ENCODE peak calls at places on chromosomes 4 and X, in five cellular contexts. N is thyroid gland, B is fibroblast of lung, O is tibial artery, A is ovary. I is an unnamed sample. For H3K4me1, the result is how much of the 10 kb centered on the place peaks cover.

GRCh38 chrX:123720486-123720885 is 12.4 kb downstream of the THOC2 start:
- DNase-seq in N (no peak), O (no peak), B (no peak), A (no peak), I (no peak)

GRCh38 chrX:79557212-79557611 is 190.1 kb upstream of the ITM2A start:
- DNase-seq in B (no peak), O (no peak), A (no peak), N (no peak), I (no peak)

GRCh38 chrX:135477576-135477975 is 42.9 kb upstream of the INTS6L start:
- DNase-seq in O (no peak), A (peak), N (peak), B (peak), I (peak)

GRCh38 chrX:123803331-123803983 is 56.4 kb upstream of the XIAP start:
- DNase-seq in N (no peak), B (peak), A (no peak), O (no peak), I (no peak)

GRCh38 chr4:87270144-87270543 is 49.7 kb upstream of the KLHL8 start:
- DNase-seq in A (no peak), O (no peak), B (peak), N (no peak), I (no peak)

GRCh38 chr4:69800599-69800998 is 40.2 kb upstream of the SULT1B1 start:
- DNase-seq in N (no peak), O (no peak), A (no peak), B (peak), I (no peak)

GRCh38 chrX:31871989-31872388 is 800.1 kb upstream of the FTHL17 start:
- DNase-seq in O (no peak), N (peak), B (peak), A (no peak), I (no peak)

GRCh38 chrX:1072637-1073377 is 139.6 kb downstream of the CRLF2 start:
- DNase-seq in N (no peak), A (no peak), B (no peak), O (peak), I (peak)

GRCh38 chrX:143634373-143634685 is 1.6 kb downstream of the SLITRK4 start:
- DNase-seq in A (no peak), B (no peak), O (no peak), N (peak), I (peak)

GRCh38 chr4:158929939-158930344 is 161.1 kb downstream of the FNIP2 start:
- DNase-seq in N (no peak), B (no peak), A (no peak), O (no peak), I (no peak)

GRCh38 chr4:75584067-75584466 is 28.2 kb downstream of the ODAPH start:
- DNase-seq in O (no peak), N (peak), B (peak), A (no peak), I (no peak)

GRCh38 chr4:25949166-25949748 is 35.2 kb downstream of the SMIM20 start:
- DNase-seq in B (no peak), A (no peak), N (no peak), O (no peak), I (no peak)

GRCh38 chrX:12819231-12819630 is 28.0 kb downstream of the PRPS2 start:
- DNase-seq in N (no peak), B (no peak), A (no peak), O (no peak), I (no peak)

GRCh38 chr4:165293927-165294649 is 33.4 kb upstream of the MSMO1 start:
- DNase-seq in B (no peak), A (no peak), N (no peak), O (no peak), I (no peak)

GRCh38 chr4:3836041-3836801 is 70.0 kb downstream of the ADRA2C start:
- DNase-seq in N (no peak), B (no peak), O (no peak), A (no peak), I (peak)

GRCh38 chrX:66046612-66047235 is 6.8 kb upstream of the VSIG4 start:
- DNase-seq in A (no peak), B (no peak), O (no peak), N (no peak), I (no peak)

GRCh38 chr4:123418486-123418931 is 21.9 kb downstream of the SPRY1 start:
- DNase-seq in O (no peak), N (peak), B (peak), A (no peak), I (no peak)

GRCh38 chr4:52751349-52751911 is at the start of gene ERVMER34-1:
- DNase-seq in B (peak), O (no peak), A (peak), N (peak), I (peak)

GRCh38 chr4:162061214-162061613 is 102.6 kb downstream of the FSTL5 start:
- DNase-seq in N (no peak), B (peak), O (no peak), A (no peak), I (no peak)

GRCh38 chr4:113368056-113368455 is 318.6 kb downstream of the ANK2 start:
- DNase-seq in N (no peak), O (no peak), B (peak), A (no peak), I (no peak)

GRCh38 chr4:1011022-1011694 is at the start of gene FGFRL1:
- DNase-seq in A (peak), B (peak), O (peak), N (peak), I (peak)

GRCh38 chr4:125736057-125736456 is 421.3 kb downstream of the FAT4 start:
- DNase-seq in B (peak), O (no peak), A (no peak), N (no peak), I (no peak)

GRCh38 chr4:165289429-165289785 is 38.1 kb upstream of the MSMO1 start:
- DNase-seq in N (no peak), O (no peak), B (no peak), A (no peak), I (no peak)

GRCh38 chr4:40247350-40247749 is 50.5 kb downstream of the RHOH start:
- DNase-seq in O (no peak), B (no peak), N (no peak), A (no peak), I (no peak)

GRCh38 chr4:97123573-97123972 is 1019.7 kb downstream of the STPG2 start:
- DNase-seq in O (no peak), B (no peak), N (peak), A (no peak), I (no peak)

GRCh38 chrX:55451990-55452824 is at the start of gene MAGEH1:
- DNase-seq in N (peak), B (peak), A (peak), O (peak), I (peak)

GRCh38 chr4:100547541-100548208 is 29.9 kb upstream of the EMCN start:
- DNase-seq in N (no peak), B (no peak), O (no peak), A (no peak), I (no peak)

GRCh38 chr4:52600275-52600674 is 58.8 kb downstream of the USP46 start:
- DNase-seq in N (peak), O (no peak), B (no peak), A (no peak), I (no peak)

GRCh38 chrX:136754641-136755040 is 26.1 kb downstream of the ARHGEF6 start:
- DNase-seq in A (peak), N (no peak), O (peak), B (peak), I (no peak)

GRCh38 chrX:96566856-96567255 is 117.8 kb upstream of the DIAPH2 start:
- DNase-seq in B (no peak), N (no peak), O (no peak), A (no peak), I (no peak)

GRCh38 chr4:2859514-2859913 is 15.9 kb downstream of the ADD1 start:
- DNase-seq in N (no peak), O (no peak), B (no peak), A (no peak), I (no peak)

DNA sequence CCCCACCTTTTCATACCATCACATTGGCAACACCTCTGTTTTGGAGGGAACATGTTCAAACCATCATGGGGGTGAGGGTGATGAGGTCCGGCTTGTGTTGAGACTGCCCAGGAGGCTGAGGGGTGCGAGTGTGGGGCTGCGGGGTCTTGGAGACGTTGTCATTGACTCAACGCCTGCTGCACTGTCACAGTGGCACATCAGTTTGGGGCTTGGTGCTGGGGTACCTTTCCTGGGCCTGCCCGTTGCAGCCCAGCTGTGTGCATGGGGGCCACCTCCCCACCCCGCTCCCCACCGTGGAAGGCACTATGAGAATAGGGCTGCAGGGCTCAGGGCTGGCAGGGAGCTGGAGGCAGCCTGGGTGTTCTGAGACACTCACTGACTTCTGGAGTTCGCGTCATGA is 2.3 kb downstream of the HTRA3 start:
- DNase-seq in B (no peak), N (no peak), O (no peak), A (peak), I (no peak)
- H3K4me1 ChIP-seq in B (under half), N (under half), O (under half), A (under half), I (under half)

GRCh38 chr4:24850669-24851068 is 55.3 kb downstream of the SOD3 start:
- DNase-seq in B (peak), A (no peak), N (no peak), O (peak), I (no peak)
- H3K27ac ChIP-seq in B (peak), A (no peak), N (no peak), O (peak), I (no peak)

GRCh38 chr4:119665718-119666117 is 37.1 kb upstream of the PDE5A start:
- DNase-seq in N (no peak), O (no peak), A (no peak), B (no peak), I (no peak)
- H3K4me1 ChIP-seq in N (under half), O (under half), A (under half), B (under half), I (under half)

GRCh38 chrX:21837056-21837455 is 2.4 kb upstream of the MBTPS2 start:
- DNase-seq in N (no peak), B (no peak), O (no peak), A (no peak), I (no peak)

GRCh38 chrX:21839334-21840198 is at the start of gene MBTPS2:
- DNase-seq in A (peak), N (peak), O (peak), B (peak), I (peak)

GRCh38 chrX:21843179-21843578 is 3.8 kb downstream of the MBTPS2 start:
- DNase-seq in O (no peak), B (no peak), A (no peak), N (no peak), I (no peak)

GRCh38 chrX:21838937-21839333 is 482 bp upstream of the MBTPS2 start:
- DNase-seq in A (no peak), N (no peak), B (peak), O (no peak), I (no peak)

GRCh38 chrX:21840199-21840557 is 761 bp downstream of the MBTPS2 start:
- DNase-seq in O (no peak), A (no peak), B (peak), N (no peak), I (no peak)
- H3K27ac ChIP-seq in O (peak), A (peak), B (peak), N (peak), I (no peak)

DNA sequence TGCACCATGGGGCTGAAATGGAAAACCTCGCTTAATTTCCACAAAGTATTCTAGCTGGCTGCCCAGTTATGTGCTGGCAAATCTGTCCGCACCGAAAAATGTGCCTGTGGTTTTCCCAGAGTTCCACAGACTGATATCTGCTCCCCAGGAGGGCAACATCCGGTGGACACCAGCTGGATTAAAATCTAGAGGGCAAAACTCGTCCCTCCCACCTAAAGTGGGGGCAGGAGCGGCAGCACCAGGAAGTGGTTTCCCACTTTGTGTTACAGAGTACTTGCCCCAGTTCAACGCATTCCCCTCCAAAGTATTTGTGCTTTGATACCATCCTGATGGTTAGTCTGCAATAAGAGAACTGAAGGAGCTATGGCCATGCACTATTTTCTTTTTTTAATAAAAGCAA is 187.6 kb downstream of the TSPAN5 start:
- DNase-seq in O (no peak), A (no peak), B (peak), N (no peak), I (no peak)
- H3K4me1 ChIP-seq in O (under half), A (under half), B (under half), N (under half), I (under half)

DNA sequence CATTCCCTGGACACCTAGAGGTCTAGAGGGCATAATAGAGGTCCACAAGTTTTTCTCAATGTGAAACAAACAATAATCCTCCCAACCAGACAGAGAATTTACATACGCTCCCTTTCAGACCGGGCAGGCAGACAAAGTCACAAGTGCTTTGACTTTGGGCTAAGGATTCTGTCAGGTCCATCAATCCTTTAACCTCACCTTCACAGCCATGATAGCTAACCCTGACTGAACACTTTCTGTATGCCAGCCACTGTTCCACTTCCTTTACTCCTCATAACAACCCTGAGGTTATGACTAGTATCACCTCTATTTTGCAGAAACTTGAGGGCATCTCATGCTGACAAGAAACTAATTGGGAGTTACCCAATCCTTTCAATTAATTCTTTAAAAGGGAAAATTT is 118.8 kb upstream of the AFF2 start:
- DNase-seq in A (no peak), O (no peak), N (no peak), B (no peak), I (no peak)
- H3K27ac ChIP-seq in A (no peak), O (no peak), N (no peak), B (no peak), I (no peak)

DNA sequence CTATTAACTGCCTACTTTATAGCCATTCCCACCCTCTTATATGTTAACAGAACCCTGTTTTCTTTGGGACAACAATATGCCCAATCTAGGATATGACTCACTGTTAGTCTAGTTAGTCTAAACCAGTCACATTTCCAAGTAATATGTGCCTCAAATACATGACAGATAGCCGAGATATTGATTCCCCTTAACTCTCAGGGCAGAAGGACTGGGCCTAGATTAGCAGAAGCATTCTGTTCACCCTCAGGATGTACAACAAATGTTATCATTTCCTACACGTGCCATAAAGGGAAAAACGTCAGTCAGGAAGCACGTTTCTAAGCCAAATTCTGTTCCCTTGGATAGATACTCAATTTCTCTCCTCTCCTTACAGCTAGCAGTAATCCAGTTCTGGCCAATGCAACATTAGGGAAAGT is 114.1 kb downstream of the SLC10A7 start:
- DNase-seq in A (no peak), O (no peak), N (no peak), B (peak), I (no peak)
- H3K4me1 ChIP-seq in A (under half), O (under half), N (under half), B (under half), I (under half)

GRCh38 chr4:138013625-138014024 is 228.5 kb downstream of the SLC7A11 start:
- DNase-seq in O (no peak), N (no peak), B (no peak), A (no peak), I (no peak)
- H3K27ac ChIP-seq in O (no peak), N (no peak), B (no peak), A (no peak), I (no peak)

DNA sequence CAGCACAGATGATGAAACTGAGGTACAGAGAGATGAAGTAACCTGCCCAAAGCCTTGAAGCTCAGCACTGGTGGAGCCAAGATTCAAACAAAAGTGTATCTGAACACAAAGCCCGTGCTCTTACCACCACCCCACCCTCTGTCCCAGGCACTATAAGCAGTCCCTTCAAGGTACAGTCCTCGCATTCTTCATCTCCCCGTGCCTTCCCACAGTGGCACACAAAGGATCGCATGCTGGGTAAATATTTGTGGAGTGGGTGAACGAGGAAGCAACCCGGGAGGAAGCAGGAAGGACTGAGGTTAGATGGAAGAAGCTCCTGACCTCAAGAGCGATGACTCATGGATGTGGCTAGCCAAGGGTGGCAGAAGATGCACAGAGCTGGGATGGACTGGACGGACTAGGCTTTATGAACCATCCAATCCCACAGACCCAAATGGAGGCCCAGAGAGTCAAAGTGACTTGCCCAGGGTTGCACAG is 18.4 kb downstream of the IQSEC2 start:
- DNase-seq in O (no peak), B (peak), A (no peak), N (no peak), I (no peak)
- H3K4me1 ChIP-seq in O (under half), B (under half), A (under half), N (under half), I (under half)

GRCh38 chrX:9102956-9103355 is 69.0 kb upstream of the FAM9B start:
- DNase-seq in N (no peak), B (no peak), O (no peak), A (no peak), I (no peak)
- H3K27ac ChIP-seq in N (no peak), B (no peak), O (peak), A (no peak), I (no peak)

I was measured in kidney.